ENCODE peak calls at places on chromosomes 3 and 15, in eight cellular contexts. B, Q, C, K, F, D, M and V are unnamed samples. For H3K27me3, the result is how much of the 10 kb centered on the place peaks cover.

GRCh38 chr3:135084404-135084803 is 289.3 kb downstream of the EPHB1 start:
- DNase-seq in B (no peak), Q (no peak), C (no peak), K (no peak), F (no peak), D (no peak), M (no peak), V (no peak)

GRCh38 chr15:70036585-70037343 is 61.0 kb downstream of the TLE3 start:
- DNase-seq in B (no peak), Q (no peak), C (no peak), K (peak), F (peak), D (no peak), M (no peak), V (no peak)

GRCh38 chr3:128878556-128879124 is 780 bp upstream of the ACAD9 start:
- DNase-seq in B (no peak), Q (no peak), C (peak), K (peak), F (peak), D (peak), M (no peak), V (no peak)

GRCh38 chr3:115819785-115820384 is 196.6 kb downstream of the GAP43 start:
- DNase-seq in B (peak), Q (peak), C (peak), K (peak), F (peak), D (peak), M (no peak), V (peak)

GRCh38 chr15:38647683-38648082 is 83.1 kb upstream of the RASGRP1 start:
- DNase-seq in B (no peak), Q (no peak), C (no peak), K (peak), F (peak), D (peak), M (no peak), V (no peak)

GRCh38 chr3:127762077-127762786 is 60.1 kb downstream of the MGLL start:
- DNase-seq in B (no peak), Q (peak), C (no peak), K (no peak), F (no peak), D (no peak), M (no peak), V (peak)

GRCh38 chr15:35491999-35492398 is 54.0 kb downstream of the DPH6 start:
- DNase-seq in B (no peak), Q (no peak), C (no peak), K (no peak), F (no peak), D (no peak), M (no peak), V (no peak)

GRCh38 chr3:150519026-150519425 is 27.3 kb downstream of the SERP1 start:
- DNase-seq in B (no peak), Q (no peak), C (no peak), K (peak), F (no peak), D (no peak), M (no peak), V (no peak)

GRCh38 chr3:118740722-118741290 is 293.8 kb downstream of the IGSF11 start:
- DNase-seq in B (no peak), Q (no peak), C (no peak), K (no peak), F (no peak), D (no peak), M (no peak), V (no peak)

GRCh38 chr3:11780341-11780740 is 66.3 kb downstream of the TAMM41 start:
- DNase-seq in B (no peak), Q (no peak), C (no peak), K (no peak), F (no peak), D (no peak), M (no peak), V (no peak)

GRCh38 chr3:151371531-151371930 is 13.0 kb downstream of the P2RY12 start:
- DNase-seq in B (no peak), Q (no peak), C (no peak), K (no peak), F (no peak), D (no peak), M (no peak), V (no peak)

GRCh38 chr3:42412526-42413155 is 2.2 kb upstream of the LYZL4 start:
- DNase-seq in B (no peak), Q (no peak), C (no peak), K (no peak), F (no peak), D (no peak), M (no peak), V (no peak)

GRCh38 chr15:34893967-34894366 is 75.6 kb downstream of the AQR start:
- DNase-seq in B (no peak), Q (no peak), C (no peak), K (no peak), F (no peak), D (no peak), M (no peak), V (no peak)

GRCh38 chr3:88334187-88334868 is 184.6 kb downstream of the C3orf38 start:
- DNase-seq in B (no peak), Q (no peak), C (no peak), K (no peak), F (no peak), D (no peak), M (no peak), V (no peak)

GRCh38 chr3:113238503-113238902 is 27.1 kb downstream of the BOC start:
- DNase-seq in B (no peak), Q (no peak), C (no peak), K (no peak), F (no peak), D (no peak), M (no peak), V (no peak)

GRCh38 chr3:50630916-50631315 is 14.0 kb downstream of the MAPKAPK3 start:
- DNase-seq in B (no peak), Q (no peak), C (no peak), K (peak), F (no peak), D (no peak), M (no peak), V (no peak)

GRCh38 chr15:78651930-78652655 is 11.1 kb upstream of the CHRNB4 start:
- DNase-seq in B (no peak), Q (no peak), C (no peak), K (no peak), F (no peak), D (no peak), M (no peak), V (no peak)
- H3K27me3 ChIP-seq in B (under half), Q (under half), C (under half), K (under half), F (under half), D (under half), M (under half), V (under half)

GRCh38 chr3:114597012-114597411 is 303.2 kb downstream of the TIGIT start:
- DNase-seq in B (no peak), Q (no peak), C (no peak), K (peak), F (no peak), D (no peak), M (no peak), V (no peak)
- TF ChIP-seq CTCF in B (peak), Q (peak), C (no peak), K (peak), F (no peak), D (no peak), M (no peak), V (no peak)

GRCh38 chr3:13660042-13660874 is 111.3 kb downstream of the FBLN2 start:
- DNase-seq in B (no peak), Q (no peak), C (no peak), K (no peak), F (no peak), D (no peak), M (no peak), V (no peak)

GRCh38 chr3:13658681-13659080 is 109.8 kb downstream of the FBLN2 start:
- DNase-seq in B (no peak), Q (no peak), C (no peak), K (no peak), F (no peak), D (no peak), M (no peak), V (no peak)

GRCh38 chr3:13662238-13662847 is 113.4 kb downstream of the FBLN2 start:
- DNase-seq in B (no peak), Q (no peak), C (no peak), K (no peak), F (no peak), D (no peak), M (no peak), V (no peak)

GRCh38 chr3:13659221-13659969 is 110.5 kb downstream of the FBLN2 start:
- DNase-seq in B (no peak), Q (no peak), C (no peak), K (no peak), F (no peak), D (no peak), M (no peak), V (no peak)

GRCh38 chr3:13661121-13661520 is 112.2 kb downstream of the FBLN2 start:
- DNase-seq in B (no peak), Q (no peak), C (no peak), K (no peak), F (no peak), D (no peak), M (no peak), V (no peak)
- H3K27me3 ChIP-seq in B (under half), Q (half or more), C (under half), K (under half), F (under half), D (under half), M (half or more), V (under half)

GRCh38 chr3:123818324-123818920 is 65.7 kb downstream of the MYLK start:
- DNase-seq in B (no peak), Q (no peak), C (no peak), K (no peak), F (no peak), D (no peak), M (no peak), V (no peak)

GRCh38 chr3:123817413-123817812 is 66.7 kb downstream of the MYLK start:
- DNase-seq in B (no peak), Q (no peak), C (no peak), K (no peak), F (no peak), D (no peak), M (no peak), V (no peak)

GRCh38 chr3:123816673-123817207 is 67.4 kb downstream of the MYLK start:
- DNase-seq in B (no peak), Q (no peak), C (no peak), K (no peak), F (no peak), D (no peak), M (no peak), V (no peak)

GRCh38 chr3:123819949-123820348 is 64.2 kb downstream of the MYLK start:
- DNase-seq in B (no peak), Q (no peak), C (no peak), K (no peak), F (no peak), D (no peak), M (no peak), V (no peak)

GRCh38 chr3:123818921-123819429 is 65.2 kb downstream of the MYLK start:
- DNase-seq in B (no peak), Q (no peak), C (no peak), K (peak), F (no peak), D (no peak), M (no peak), V (no peak)
- TF ChIP-seq CTCF in B (no peak), Q (no peak), C (no peak), K (no peak), F (no peak), D (no peak), M (no peak), V (no peak)

GRCh38 chr15:67825880-67826716 is 789 bp downstream of the SKOR1 start:
- DNase-seq in B (peak), Q (no peak), C (no peak), K (no peak), F (no peak), D (no peak), M (no peak), V (no peak)

GRCh38 chr15:67826717-67827560 is 1.6 kb downstream of the SKOR1 start:
- DNase-seq in B (no peak), Q (no peak), C (no peak), K (no peak), F (no peak), D (no peak), M (no peak), V (no peak)

GRCh38 chr15:67828969-67829646 is 3.8 kb downstream of the SKOR1 start:
- DNase-seq in B (no peak), Q (no peak), C (no peak), K (no peak), F (no peak), D (no peak), M (no peak), V (no peak)

GRCh38 chr15:67828379-67828968 is 3.2 kb downstream of the SKOR1 start:
- DNase-seq in B (no peak), Q (no peak), C (no peak), K (no peak), F (no peak), D (no peak), M (no peak), V (no peak)

DNA sequence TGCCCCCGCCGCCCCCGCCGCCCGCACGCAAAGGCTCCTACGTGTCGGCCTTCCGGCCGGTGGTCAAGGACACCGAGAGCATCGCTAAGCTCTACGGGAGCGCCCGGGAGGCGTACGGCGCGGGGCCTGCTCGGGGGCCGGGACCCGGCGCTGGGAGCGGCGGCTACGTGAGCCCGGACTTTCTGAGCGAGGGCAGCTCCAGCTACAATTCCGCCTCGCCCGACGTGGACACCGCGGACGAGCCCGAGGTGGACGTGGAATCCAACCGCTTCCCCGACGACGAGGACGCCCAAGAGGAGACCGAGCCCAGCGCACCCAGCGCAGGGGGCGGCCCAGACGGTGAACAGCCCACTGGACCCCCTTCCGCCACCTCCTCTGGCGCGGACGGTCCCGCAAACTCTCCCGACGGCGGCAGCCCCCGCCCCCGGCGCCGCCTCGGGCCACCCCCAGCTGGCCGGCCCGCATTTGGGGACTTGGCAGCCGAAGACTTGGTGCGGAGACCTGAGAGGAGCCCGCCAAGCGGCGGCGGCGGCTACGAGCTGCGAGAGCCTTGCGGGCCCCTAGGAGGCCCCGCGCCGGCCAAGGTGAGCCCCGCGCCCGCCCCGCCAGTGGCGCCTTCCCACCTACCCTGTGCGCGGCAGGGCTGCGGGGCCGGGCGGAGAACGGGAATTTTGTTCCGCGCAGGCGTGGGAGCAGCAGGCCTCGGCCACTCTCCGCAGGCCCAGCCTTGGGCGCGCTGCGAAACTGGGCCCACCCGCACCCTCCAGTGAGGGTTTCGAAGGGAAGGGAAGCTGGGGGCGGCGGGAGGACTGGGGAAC is 2.5 kb downstream of the SKOR1 start:
- DNase-seq in B (peak), Q (no peak), C (no peak), K (no peak), F (no peak), D (no peak), M (no peak), V (no peak)
- H3K27me3 ChIP-seq in B (half or more), Q (half or more), C (half or more), K (under half), F (half or more), D (under half), M (half or more), V (under half)

GRCh38 chr3:71689305-71689704 is 35.9 kb downstream of the EIF4E3 start:
- DNase-seq in B (no peak), Q (no peak), C (no peak), K (no peak), F (no peak), D (no peak), M (no peak), V (no peak)
- TF ChIP-seq CTCF in B (peak), Q (no peak), C (no peak), K (no peak), F (peak), D (no peak), M (no peak), V (no peak)

GRCh38 chr3:44000586-44000985 is 241.1 kb upstream of the TOPAZ1 start:
- DNase-seq in B (no peak), Q (no peak), C (no peak), K (peak), F (no peak), D (no peak), M (no peak), V (no peak)
- H3K27me3 ChIP-seq in B (under half), Q (half or more), C (under half), K (under half), F (under half), D (under half), M (half or more), V (under half)